ENCODE peak calls at places on chromosomes 12 and 14, in seven cellular contexts. V is endodermal cell; H is prostate gland; Z is colonic mucosa; N is effector memory CD8-positive, alpha-beta T cell; Y is esophagus muscularis mucosa; S is activated naive CD8-positive, alpha-beta T cell treated with anti-CD3 and anti-CD28 coated beads for 36 hours. T is an unnamed sample.

GRCh38 chr12:126663304-126664094 is 1598.3 kb downstream of the AACS start:
- DNase-seq in V (peak), H (no peak), Z (no peak), N (no peak), Y (no peak), S (peak), T (no peak)

GRCh38 chr12:121805800-121806555 is 2.2 kb downstream of the SETD1B start:
- DNase-seq in V (no peak), H (no peak), Z (peak), N (no peak), Y (no peak), S (no peak), T (no peak)

GRCh38 chr14:102849522-102850379 is 72.5 kb downstream of the TRAF3 start:
- DNase-seq in V (no peak), H (no peak), Z (peak), N (no peak), Y (no peak), S (no peak), T (no peak)

GRCh38 chr12:788288-788687 is 35.9 kb downstream of the WNK1 start:
- DNase-seq in V (no peak), H (no peak), Z (no peak), N (no peak), Y (no peak), S (no peak), T (no peak)

GRCh38 chr12:46933947-46934346 is 108.2 kb upstream of the SLC38A4 start:
- DNase-seq in V (no peak), H (no peak), Z (no peak), N (no peak), Y (no peak), S (no peak), T (no peak)

GRCh38 chr12:560666-561065 is 100.9 kb downstream of the B4GALNT3 start:
- DNase-seq in V (no peak), H (no peak), Z (no peak), N (no peak), Y (no peak), S (no peak), T (no peak)

GRCh38 chr14:52007211-52007610 is 17.9 kb downstream of the RTRAF start:
- DNase-seq in V (no peak), H (no peak), Z (no peak), N (no peak), Y (no peak), S (no peak), T (no peak)

GRCh38 chr12:109732321-109733305 is 19.0 kb downstream of the FAM222A start:
- DNase-seq in V (peak), H (no peak), Z (no peak), N (no peak), Y (no peak), S (no peak), T (no peak)

GRCh38 chr14:81766597-81766996 is 232.9 kb upstream of the SEL1L start:
- DNase-seq in V (no peak), H (no peak), Z (no peak), N (no peak), Y (no peak), S (no peak), T (peak)

GRCh38 chr12:101775814-101776213 is 36.6 kb upstream of the SYCP3 start:
- DNase-seq in V (no peak), H (no peak), Z (no peak), N (no peak), Y (no peak), S (no peak), T (no peak)

GRCh38 chr12:85866929-85867776 is 6.9 kb upstream of the NTS start:
- DNase-seq in V (peak), H (peak), Z (peak), N (no peak), Y (no peak), S (no peak), T (no peak)

GRCh38 chr14:61064866-61065265 is 83.8 kb downstream of the SLC38A6 start:
- DNase-seq in V (no peak), H (no peak), Z (no peak), N (no peak), Y (no peak), S (no peak), T (no peak)

GRCh38 chr14:104966261-104967143 is 11.7 kb downstream of the AHNAK2 start:
- DNase-seq in V (no peak), H (no peak), Z (no peak), N (no peak), Y (no peak), S (no peak), T (no peak)

GRCh38 chr12:115203661-115204060 is 519.7 kb upstream of the TBX3 start:
- DNase-seq in V (peak), H (no peak), Z (no peak), N (no peak), Y (no peak), S (no peak), T (no peak)

GRCh38 chr14:36027354-36027753 is 149.2 kb downstream of the PTCSC3 start:
- DNase-seq in V (no peak), H (no peak), Z (no peak), N (no peak), Y (no peak), S (no peak), T (no peak)

GRCh38 chr12:57342207-57342691 is 88.6 kb downstream of the R3HDM2 start:
- DNase-seq in V (peak), H (no peak), Z (no peak), N (no peak), Y (no peak), S (no peak), T (no peak)